ENCODE peak calls at places on chromosomes 13 and 19, in ten cellular contexts. V is GM12878; O is right lobe of liver; W is upper lobe of right lung; Y is cardiac muscle cell; K is neural progenitor cell; D is adipocyte; E is prostate gland; A is effector memory CD4-positive, alpha-beta T cell; R is kidney epithelial cell. N is an unnamed sample. For H3K27me3, the result is how much of the 10 kb centered on the place peaks cover.

GRCh38 chr13:75236774-75237173 is 245.2 kb downstream of the TBC1D4 start:
- DNase-seq in V (no peak), O (no peak), W (no peak), Y (no peak), K (no peak), D (no peak), E (no peak), A (no peak), R (no peak), N (peak)

GRCh38 chr19:42303876-42304275 is 1.5 kb upstream of the PAFAH1B3 start:
- DNase-seq in V (no peak), O (no peak), W (no peak), Y (no peak), K (no peak), D (no peak), E (no peak), A (no peak), R (no peak), N (no peak)

GRCh38 chr19:34173145-34173956 is 1.0 kb downstream of the LSM14A start:
- DNase-seq in V (no peak), O (peak), W (no peak), Y (peak), K (peak), D (peak), E (peak), A (peak), R (peak), N (peak)

GRCh38 chr19:48283908-48284307 is 14.0 kb downstream of the ZNF114 start:
- DNase-seq in V (no peak), O (no peak), W (no peak), Y (no peak), K (no peak), D (peak), E (no peak), A (no peak), R (no peak), N (no peak)

GRCh38 chr13:47897411-47898050 is 103.5 kb downstream of the SUCLA2 start:
- DNase-seq in V (no peak), O (no peak), W (no peak), Y (no peak), K (no peak), D (no peak), E (no peak), A (no peak), R (peak), N (peak)

GRCh38 chr19:14337510-14337909 is 43.7 kb upstream of the ADGRE5 start:
- DNase-seq in V (no peak), O (no peak), W (no peak), Y (no peak), K (peak), D (peak), E (no peak), A (peak), R (no peak), N (peak)

GRCh38 chr13:51729853-51730553 is 74.0 kb downstream of the DHRS12 start:
- DNase-seq in V (no peak), O (no peak), W (no peak), Y (no peak), K (no peak), D (peak), E (no peak), A (no peak), R (peak), N (peak)

GRCh38 chr13:56335775-56336174 is 804.9 kb upstream of the PRR20A start:
- DNase-seq in V (no peak), O (no peak), W (no peak), Y (no peak), K (no peak), D (no peak), E (no peak), A (no peak), R (no peak), N (no peak)

GRCh38 chr13:61880576-61881283 is 465.1 kb upstream of the PCDH20 start:
- DNase-seq in V (no peak), O (no peak), W (no peak), Y (peak), K (peak), D (peak), E (no peak), A (no peak), R (no peak), N (peak)

GRCh38 chr13:114022876-114023275 is 49.0 kb upstream of the C13orf46 start:
- DNase-seq in V (no peak), O (no peak), W (no peak), Y (no peak), K (no peak), D (peak), E (no peak), A (no peak), R (no peak), N (no peak)

GRCh38 chr13:21025539-21025938 is 35.8 kb downstream of the LATS2 start:
- DNase-seq in V (no peak), O (no peak), W (no peak), Y (no peak), K (no peak), D (no peak), E (no peak), A (no peak), R (no peak), N (no peak)

GRCh38 chr19:35027851-35028599 is 2.2 kb upstream of the SCN1B start:
- DNase-seq in V (no peak), O (no peak), W (no peak), Y (no peak), K (no peak), D (no peak), E (no peak), A (no peak), R (no peak), N (peak)

GRCh38 chr13:40910324-40911050 is 108.6 kb downstream of the ELF1 start:
- DNase-seq in V (peak), O (no peak), W (no peak), Y (no peak), K (no peak), D (peak), E (no peak), A (no peak), R (no peak), N (peak)

GRCh38 chr19:8080832-8081231 is 28.3 kb downstream of the CCL25 start:
- DNase-seq in V (no peak), O (peak), W (no peak), Y (no peak), K (no peak), D (no peak), E (no peak), A (no peak), R (no peak), N (no peak)

GRCh38 chr19:57671124-57671895 is 2.6 kb downstream of the ZSCAN4 start:
- DNase-seq in V (no peak), O (no peak), W (no peak), Y (no peak), K (no peak), D (no peak), E (no peak), A (no peak), R (no peak), N (no peak)

GRCh38 chr19:44653977-44654784 is 10.5 kb downstream of the PVR start:
- DNase-seq in V (peak), O (peak), W (peak), Y (peak), K (peak), D (peak), E (peak), A (peak), R (no peak), N (peak)

GRCh38 chr13:109971006-109971744 is 184.8 kb upstream of the IRS2 start:
- DNase-seq in V (no peak), O (no peak), W (no peak), Y (no peak), K (no peak), D (peak), E (no peak), A (no peak), R (no peak), N (no peak)

GRCh38 chr13:100506154-100506553 is 82.4 kb downstream of the GGACT start:
- DNase-seq in V (no peak), O (no peak), W (no peak), Y (no peak), K (no peak), D (no peak), E (no peak), A (no peak), R (no peak), N (no peak)

GRCh38 chr13:109779074-109779473 is 7.3 kb downstream of the IRS2 start:
- DNase-seq in V (no peak), O (no peak), W (no peak), Y (no peak), K (no peak), D (no peak), E (no peak), A (peak), R (no peak), N (no peak)

GRCh38 chr13:46565808-46566750 is 13.1 kb downstream of the LRCH1 start:
- DNase-seq in V (no peak), O (no peak), W (no peak), Y (no peak), K (no peak), D (no peak), E (no peak), A (no peak), R (no peak), N (no peak)

GRCh38 chr13:83221813-83222241 is 660.4 kb downstream of the SLITRK1 start:
- DNase-seq in V (no peak), O (no peak), W (no peak), Y (no peak), K (no peak), D (peak), E (no peak), A (no peak), R (no peak), N (peak)

GRCh38 chr13:50365683-50366391 is 350.6 kb downstream of the KCNRG start:
- DNase-seq in V (peak), O (no peak), W (no peak), Y (no peak), K (no peak), D (peak), E (peak), A (no peak), R (peak), N (peak)

GRCh38 chr13:59422646-59423045 is 741.1 kb downstream of the DIAPH3 start:
- DNase-seq in V (no peak), O (no peak), W (no peak), Y (no peak), K (peak), D (no peak), E (no peak), A (no peak), R (no peak), N (no peak)

GRCh38 chr13:72696590-72696989 is 30.8 kb downstream of the MZT1 start:
- DNase-seq in V (no peak), O (no peak), W (no peak), Y (no peak), K (no peak), D (peak), E (no peak), A (no peak), R (no peak), N (peak)

GRCh38 chr13:112450567-112451240 is 74.5 kb downstream of the SPACA7 start:
- DNase-seq in V (no peak), O (no peak), W (no peak), Y (no peak), K (no peak), D (no peak), E (no peak), A (no peak), R (no peak), N (no peak)

GRCh38 chr13:112449545-112449930 is 73.4 kb downstream of the SPACA7 start:
- DNase-seq in V (no peak), O (no peak), W (no peak), Y (no peak), K (no peak), D (no peak), E (no peak), A (no peak), R (no peak), N (no peak)

GRCh38 chr13:112448621-112449544 is 72.7 kb downstream of the SPACA7 start:
- DNase-seq in V (no peak), O (no peak), W (no peak), Y (no peak), K (no peak), D (no peak), E (no peak), A (no peak), R (no peak), N (no peak)

GRCh38 chr13:112451512-112452379 is 75.6 kb downstream of the SPACA7 start:
- DNase-seq in V (no peak), O (no peak), W (no peak), Y (no peak), K (no peak), D (no peak), E (no peak), A (no peak), R (no peak), N (no peak)

DNA sequence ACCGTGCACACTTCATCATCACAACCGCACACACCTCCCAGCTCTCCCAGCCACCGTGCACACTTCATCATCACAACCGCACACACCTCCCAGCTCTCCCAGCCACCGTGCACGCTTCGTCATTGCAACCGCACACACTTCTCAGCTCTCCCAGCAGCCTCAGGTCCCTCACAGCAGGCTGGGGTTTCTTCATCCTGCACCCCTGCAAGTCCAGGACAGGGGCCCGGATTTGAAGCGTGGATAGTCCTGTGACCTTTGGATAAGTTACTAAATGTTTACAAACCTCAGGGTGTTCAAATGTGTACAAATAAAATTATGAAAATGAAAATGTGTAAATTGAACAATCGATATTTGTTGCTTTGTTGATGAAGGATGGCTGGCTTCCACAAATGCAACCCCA is 74.0 kb downstream of the SPACA7 start:
- DNase-seq in V (no peak), O (no peak), W (no peak), Y (no peak), K (no peak), D (no peak), E (no peak), A (no peak), R (no peak), N (no peak)
- H3K27me3 ChIP-seq in V (under half), O (under half), W (under half), Y (under half), K (under half), D (under half), E (under half), A (under half), R (under half), N (under half)

GRCh38 chr19:1675633-1676350 is 23.4 kb upstream of the TCF3 start:
- DNase-seq in V (no peak), O (peak), W (no peak), Y (peak), K (peak), D (peak), E (no peak), A (no peak), R (no peak), N (no peak)

GRCh38 chr19:1674293-1674679 is 21.9 kb upstream of the TCF3 start:
- DNase-seq in V (no peak), O (no peak), W (no peak), Y (no peak), K (no peak), D (no peak), E (no peak), A (no peak), R (no peak), N (no peak)

GRCh38 chr19:1680976-1681375 is 28.6 kb upstream of the TCF3 start:
- DNase-seq in V (no peak), O (no peak), W (no peak), Y (no peak), K (no peak), D (no peak), E (no peak), A (no peak), R (no peak), N (no peak)

GRCh38 chr19:1676351-1677266 is 24.2 kb upstream of the TCF3 start:
- DNase-seq in V (no peak), O (no peak), W (no peak), Y (no peak), K (no peak), D (no peak), E (no peak), A (no peak), R (no peak), N (no peak)

DNA sequence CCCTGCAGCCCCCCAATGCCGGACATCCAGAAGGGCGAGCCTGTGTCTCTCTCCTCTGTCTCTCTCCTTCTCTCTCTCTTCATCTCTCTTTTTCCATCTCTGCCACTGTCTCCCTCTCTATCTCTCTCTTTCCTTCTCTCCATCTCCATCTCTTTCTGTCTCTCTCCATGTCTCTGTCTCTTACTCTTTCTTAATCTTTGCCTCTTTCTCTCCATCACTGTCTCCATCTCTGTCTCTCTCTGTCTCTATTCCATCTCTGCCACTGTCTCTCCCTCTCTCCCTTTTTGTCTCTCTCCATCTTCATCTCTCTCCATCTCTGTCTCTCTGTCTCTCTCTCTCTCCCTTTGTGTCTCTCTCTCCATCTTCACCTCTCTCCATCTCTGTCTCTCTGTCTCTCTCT is 25.7 kb upstream of the TCF3 start:
- DNase-seq in V (no peak), O (no peak), W (no peak), Y (no peak), K (no peak), D (no peak), E (no peak), A (no peak), R (no peak), N (no peak)
- H3K27me3 ChIP-seq in V (under half), O (under half), W (half or more), Y (under half), K (half or more), D (under half), E (under half), A (under half), R (half or more), N (under half)

DNA sequence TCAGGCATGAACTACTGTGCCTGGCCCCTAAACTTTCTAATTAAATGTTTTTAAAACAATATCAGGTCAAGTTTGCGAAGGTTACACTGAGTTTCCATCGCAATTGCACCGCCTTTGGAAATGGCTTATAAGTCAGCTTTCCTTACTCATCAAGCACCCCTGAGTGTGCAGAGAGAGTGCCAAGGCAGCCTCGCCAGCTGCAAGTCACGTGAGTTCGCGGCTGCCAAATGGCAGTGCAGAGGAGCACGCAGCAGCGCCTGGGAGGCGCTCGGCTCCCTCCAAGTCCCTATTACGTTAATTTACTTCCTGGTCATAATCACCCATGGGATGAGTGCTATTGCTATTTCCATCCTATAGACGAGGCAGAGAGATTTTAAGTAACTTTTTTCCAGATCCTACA is 319.6 kb downstream of the TEX29 start:
- DNase-seq in V (no peak), O (peak), W (no peak), Y (no peak), K (no peak), D (no peak), E (no peak), A (no peak), R (no peak), N (no peak)
- H3K27me3 ChIP-seq in V (under half), O (under half), W (under half), Y (under half), K (under half), D (under half), E (under half), A (under half), R (under half), N (under half)

GRCh38 chr19:39205449-39205764 is 1.3 kb upstream of the SYCN start:
- DNase-seq in V (no peak), O (no peak), W (no peak), Y (no peak), K (no peak), D (no peak), E (no peak), A (no peak), R (no peak), N (no peak)

GRCh38 chr19:39203372-39204341 is at the start of gene SYCN:
- DNase-seq in V (no peak), O (no peak), W (peak), Y (no peak), K (no peak), D (no peak), E (no peak), A (no peak), R (no peak), N (no peak)

GRCh38 chr19:39208175-39208795 is 4.2 kb upstream of the SYCN start:
- DNase-seq in V (no peak), O (no peak), W (no peak), Y (no peak), K (no peak), D (no peak), E (no peak), A (no peak), R (no peak), N (no peak)

GRCh38 chr19:39207293-39207836 is 3.3 kb upstream of the SYCN start:
- DNase-seq in V (no peak), O (no peak), W (no peak), Y (no peak), K (no peak), D (no peak), E (no peak), A (no peak), R (no peak), N (no peak)

GRCh38 chr19:39206122-39206521 is 2.1 kb upstream of the SYCN start:
- DNase-seq in V (no peak), O (no peak), W (no peak), Y (no peak), K (no peak), D (no peak), E (no peak), A (no peak), R (no peak), N (no peak)
- H3K27me3 ChIP-seq in V (under half), O (under half), W (under half), Y (under half), K (under half), D (half or more), E (under half), A (under half), R (under half), N (under half)

DNA sequence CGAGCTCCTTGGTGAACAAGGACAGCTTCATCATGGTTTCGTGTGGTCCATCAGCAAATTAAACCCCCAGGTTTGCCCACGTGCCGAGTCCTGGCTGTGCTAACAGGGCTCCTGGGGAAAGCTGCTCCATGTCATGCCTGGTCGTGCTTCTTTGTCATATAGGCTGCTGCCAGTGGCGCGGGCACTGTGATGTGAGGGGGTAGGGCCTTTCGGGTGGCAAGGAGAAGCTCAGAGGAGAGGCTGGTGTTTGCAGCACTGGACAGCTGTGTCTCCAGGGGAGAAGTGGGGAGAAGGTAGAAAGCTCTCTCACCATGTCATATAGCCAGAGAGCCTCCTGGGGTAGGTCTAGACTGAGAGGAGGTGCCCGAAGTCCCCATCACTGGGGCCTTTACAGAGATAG is 13.3 kb downstream of the VSTM2B start:
- DNase-seq in V (no peak), O (peak), W (peak), Y (no peak), K (no peak), D (no peak), E (no peak), A (no peak), R (no peak), N (no peak)
- H3K27me3 ChIP-seq in V (under half), O (under half), W (under half), Y (under half), K (under half), D (under half), E (under half), A (under half), R (under half), N (under half)